ENCODE peak calls at places on chromosomes 7 and 10, in six cellular contexts. M is cardiac muscle cell, I is lower lobe of right lung, W is body of pancreas, B is breast epithelium, A is HCT116. G is an unnamed sample.

GRCh38 chr7:518630-519428 is 817 bp downstream of the PDGFA start:
- DNase-seq in M (peak), A (no peak), W (peak), B (peak), I (peak), G (peak)

GRCh38 chr7:38561166-38561565 is 70.0 kb downstream of the AMPH start:
- DNase-seq in W (no peak), A (no peak), B (no peak), I (no peak), M (no peak), G (peak)

GRCh38 chr10:88672041-88672440 is 7.8 kb downstream of the LIPF start:
- DNase-seq in A (no peak), B (no peak), W (no peak), M (no peak), I (no peak), G (no peak)

GRCh38 chr7:47941136-47941844 is 7.0 kb downstream of the PKD1L1 start:
- DNase-seq in W (no peak), A (no peak), B (no peak), I (no peak), M (no peak), G (peak)

GRCh38 chr10:18377898-18378297 is 237.7 kb downstream of the CACNB2 start:
- DNase-seq in I (no peak), W (no peak), B (no peak), A (no peak), M (no peak), G (no peak)

GRCh38 chr7:64653721-64654401 is 12.1 kb upstream of the ZNF107 start:
- DNase-seq in I (no peak), A (no peak), W (no peak), M (no peak), B (no peak), G (no peak)

GRCh38 chr10:51092402-51092801 is 18.1 kb downstream of the PRKG1 start:
- DNase-seq in W (peak), A (no peak), I (no peak), M (no peak), B (no peak), G (no peak)

GRCh38 chr10:96367470-96367869 is 8.7 kb upstream of the OPALIN start:
- DNase-seq in W (no peak), M (no peak), I (no peak), B (no peak), A (no peak), G (no peak)

GRCh38 chr7:102883098-102883860 is 29.5 kb upstream of the LRRC17 start:
- DNase-seq in I (no peak), W (no peak), A (no peak), M (no peak), B (no peak), G (no peak)

GRCh38 chr7:95690367-95690947 is 81.9 kb upstream of the DYNC1I1 start:
- DNase-seq in I (no peak), W (no peak), A (peak), M (peak), B (no peak), G (peak)
- TF ChIP-seq CTCF in I (peak), W (peak), A (peak), M (peak), B (peak), G (peak)

GRCh38 chr10:95235676-95236067 is 41.6 kb downstream of the ACSM6 start:
- DNase-seq in I (no peak), M (no peak), W (no peak), A (no peak), B (no peak), G (no peak)
- H3K27ac ChIP-seq in I (no peak), M (no peak), W (no peak), A (peak), B (no peak), G (no peak)

DNA sequence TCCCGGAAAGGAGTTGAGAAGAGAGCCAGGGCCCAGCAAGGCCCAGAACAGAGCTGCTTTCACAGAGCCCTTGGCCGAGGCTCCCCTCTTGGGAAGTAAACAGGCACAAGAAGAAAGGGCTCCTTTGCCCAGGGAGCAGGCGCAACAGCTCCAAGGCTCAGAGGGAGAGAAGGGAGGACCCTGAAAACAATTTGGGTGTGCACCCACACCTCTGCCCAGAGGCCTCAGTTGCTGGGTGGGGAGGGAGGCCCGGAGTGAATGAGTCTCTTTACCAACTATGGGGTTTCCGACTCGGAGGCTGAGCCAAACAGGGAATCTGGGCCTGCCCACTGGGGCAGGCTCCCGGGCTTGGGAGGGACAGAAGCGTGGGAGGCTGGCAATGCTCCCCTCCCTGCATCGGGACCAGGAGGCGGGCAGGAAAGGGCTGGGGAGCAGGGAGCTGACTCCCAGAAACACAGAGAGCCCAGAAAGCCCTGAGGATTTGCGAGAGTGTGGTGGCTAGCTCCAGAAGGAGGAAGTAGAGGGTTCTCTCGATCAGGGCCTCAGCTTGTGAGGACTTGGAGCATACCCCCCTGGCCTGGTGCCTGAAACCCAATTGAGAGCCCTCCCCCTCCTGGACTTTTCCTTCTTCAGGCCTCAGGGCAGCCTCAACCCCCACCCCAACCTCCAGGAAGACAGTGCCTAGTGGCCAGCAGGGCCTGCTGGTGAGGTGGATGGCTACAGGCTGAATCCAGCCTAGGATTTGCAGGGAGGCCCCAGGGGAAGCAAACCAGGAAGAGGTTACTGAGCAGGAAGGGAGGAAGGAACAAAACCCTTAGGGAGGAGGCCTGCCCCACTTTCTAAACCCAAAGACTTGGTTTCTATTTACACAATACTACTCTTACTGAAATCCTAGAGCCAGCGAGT is 6.2 kb downstream of the C10orf105 start:
- DNase-seq in I (peak), W (peak), M (no peak), A (no peak), B (peak), G (peak)
- TF ChIP-seq CTCF in I (no peak), W (peak), M (peak), A (no peak), B (peak), G (peak)

DNA sequence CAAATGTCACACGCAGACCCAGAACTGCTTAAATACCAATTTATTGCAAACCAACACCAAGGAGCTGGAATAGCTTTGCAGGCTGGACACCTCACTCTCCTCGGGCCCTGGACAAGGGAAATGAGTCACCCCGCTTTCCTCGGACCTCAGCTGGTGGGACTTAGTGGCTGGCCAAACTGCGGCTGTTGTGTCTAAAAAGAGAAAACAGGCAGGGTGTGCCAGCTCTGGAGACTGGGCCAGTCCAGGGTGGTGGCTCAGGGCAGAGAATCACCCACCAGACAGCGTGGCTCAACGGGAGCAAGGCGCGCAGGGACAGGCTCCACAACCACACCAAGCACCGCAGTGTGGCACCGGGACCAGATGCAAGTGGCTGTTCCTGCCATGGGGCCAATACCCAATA is 58.2 kb upstream of the CAMK2B start:
- DNase-seq in A (no peak), M (no peak), B (no peak), I (no peak), W (no peak), G (no peak)
- H3K27ac ChIP-seq in A (no peak), M (peak), B (no peak), I (no peak), W (no peak), G (no peak)

GRCh38 chr7:73645643-73646182 is 21.4 kb upstream of the MLXIPL start:
- DNase-seq in A (no peak), I (no peak), B (no peak), M (no peak), W (no peak), G (no peak)

GRCh38 chr7:73648593-73649332 is 18.9 kb upstream of the VPS37D start:
- DNase-seq in A (no peak), I (no peak), W (no peak), B (no peak), M (no peak), G (no peak)

GRCh38 chr7:73650524-73650923 is 17.1 kb upstream of the VPS37D start:
- DNase-seq in B (no peak), I (no peak), A (no peak), M (no peak), W (no peak), G (no peak)

GRCh38 chr7:73646785-73647724 is 20.6 kb upstream of the VPS37D start:
- DNase-seq in B (no peak), A (no peak), M (no peak), I (no peak), W (no peak), G (no peak)

GRCh38 chr7:73647725-73648592 is 19.7 kb upstream of the VPS37D start:
- DNase-seq in A (no peak), M (peak), I (no peak), B (no peak), W (peak), G (no peak)
- TF ChIP-seq CTCF in A (no peak), M (no peak), I (no peak), B (no peak), W (no peak), G (peak)

DNA sequence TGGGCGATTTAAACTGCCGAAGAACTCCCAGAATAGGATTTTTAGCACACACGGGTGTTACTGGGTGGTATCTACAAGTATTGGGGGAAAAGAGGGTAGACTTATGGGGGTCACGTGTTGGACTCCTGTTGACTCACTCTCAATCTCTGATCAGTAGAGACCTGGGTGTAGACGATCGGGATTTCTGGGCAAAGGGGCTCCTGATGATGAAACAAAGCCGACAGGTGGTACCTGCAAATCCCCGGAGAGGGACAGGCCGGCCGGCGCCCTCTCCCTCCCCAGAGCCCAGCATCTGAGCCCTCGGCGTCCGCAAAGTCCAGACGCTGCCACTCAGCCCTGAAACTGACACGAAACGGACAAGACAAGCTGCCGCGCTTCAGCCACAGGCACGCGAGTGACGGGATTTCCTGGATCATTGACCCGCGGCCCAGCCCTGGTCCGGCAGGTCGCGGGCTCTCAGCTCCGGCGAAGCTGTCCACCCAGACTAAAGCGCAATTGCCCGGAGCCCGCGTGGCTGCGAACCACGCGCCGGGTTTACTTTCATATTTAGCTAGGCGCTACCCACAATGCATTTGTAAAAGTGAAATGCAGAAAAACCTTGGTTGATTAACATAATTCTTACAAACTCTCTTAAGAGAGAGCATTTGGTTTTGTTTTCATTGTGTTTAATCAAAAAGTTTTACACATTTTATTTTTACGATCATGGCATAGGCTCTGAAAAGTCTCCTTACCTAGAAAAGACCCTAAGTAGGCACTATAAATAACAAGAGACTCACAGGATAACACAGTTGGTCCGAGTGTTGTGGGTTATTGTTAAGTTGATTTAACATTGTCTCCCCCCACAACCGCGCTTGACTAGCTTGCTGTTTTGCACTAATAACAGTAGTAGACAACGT is 56.9 kb upstream of the EZH2 start:
- DNase-seq in I (peak), W (peak), M (peak), A (peak), B (peak), G (peak)
- H3K27ac ChIP-seq in I (peak), W (peak), M (peak), A (peak), B (peak), G (peak)